ENCODE peak calls at places on chromosomes 11 and 22, in five cellular contexts. One of them, this sample, is unnamed.

GRCh38 chr22:22684605-22685561 is 40.5 kb downstream of the GGTLC2 start:
- DNase-seq in neural progenitor cell: peak
- DNase-seq in mammary epithelial cell: no peak
- DNase-seq in adipocyte: peak
- DNase-seq in fibroblast of lung: peak
- DNase-seq in this sample: no peak

GRCh38 chr11:122784325-122785155 is 53.8 kb upstream of the CRTAM start:
- DNase-seq in fibroblast of lung: peak
- DNase-seq in mammary epithelial cell: peak
- DNase-seq in neural progenitor cell: no peak
- DNase-seq in adipocyte: peak
- DNase-seq in this sample: no peak

GRCh38 chr11:107157809-107158187 is 139.5 kb upstream of the GUCY1A2 start:
- DNase-seq in fibroblast of lung: peak
- DNase-seq in neural progenitor cell: no peak
- DNase-seq in adipocyte: no peak
- DNase-seq in mammary epithelial cell: no peak
- DNase-seq in this sample: no peak

GRCh38 chr11:44625759-44626523 is 60.5 kb downstream of the CD82 start:
- DNase-seq in fibroblast of lung: no peak
- DNase-seq in mammary epithelial cell: no peak
- DNase-seq in adipocyte: no peak
- DNase-seq in neural progenitor cell: no peak
- DNase-seq in this sample: no peak

GRCh38 chr11:35418847-35419712 is at the start of gene SLC1A2:
- DNase-seq in mammary epithelial cell: no peak
- DNase-seq in fibroblast of lung: peak
- DNase-seq in adipocyte: peak
- DNase-seq in neural progenitor cell: peak
- DNase-seq in this sample: no peak

GRCh38 chr11:133004369-133004768 is 527.9 kb downstream of the OPCML start:
- DNase-seq in mammary epithelial cell: no peak
- DNase-seq in fibroblast of lung: no peak
- DNase-seq in adipocyte: no peak
- DNase-seq in neural progenitor cell: no peak
- DNase-seq in this sample: no peak

GRCh38 chr22:42256930-42257329 is 13.5 kb downstream of the TCF20 start:
- DNase-seq in fibroblast of lung: no peak
- DNase-seq in mammary epithelial cell: no peak
- DNase-seq in neural progenitor cell: no peak
- DNase-seq in adipocyte: no peak
- DNase-seq in this sample: no peak

GRCh38 chr22:35703861-35704584 is 13.6 kb upstream of the APOL5 start:
- DNase-seq in mammary epithelial cell: no peak
- DNase-seq in neural progenitor cell: no peak
- DNase-seq in fibroblast of lung: peak
- DNase-seq in adipocyte: peak
- DNase-seq in this sample: no peak

GRCh38 chr22:42416671-42417230 is 15.5 kb downstream of the NFAM1 start:
- DNase-seq in fibroblast of lung: no peak
- DNase-seq in adipocyte: no peak
- DNase-seq in neural progenitor cell: no peak
- DNase-seq in mammary epithelial cell: no peak
- DNase-seq in this sample: no peak

GRCh38 chr22:31286360-31287255 is 5.7 kb downstream of the PIK3IP1 start:
- DNase-seq in neural progenitor cell: no peak
- DNase-seq in mammary epithelial cell: no peak
- DNase-seq in adipocyte: no peak
- DNase-seq in fibroblast of lung: no peak
- DNase-seq in this sample: no peak

GRCh38 chr11:114921697-114922096 is 243.4 kb downstream of the NXPE2 start:
- DNase-seq in fibroblast of lung: no peak
- DNase-seq in neural progenitor cell: no peak
- DNase-seq in mammary epithelial cell: no peak
- DNase-seq in adipocyte: no peak
- DNase-seq in this sample: no peak

GRCh38 chr11:114914231-114915005 is 236.1 kb downstream of the NXPE2 start:
- DNase-seq in neural progenitor cell: no peak
- DNase-seq in fibroblast of lung: no peak
- DNase-seq in mammary epithelial cell: no peak
- DNase-seq in adipocyte: no peak
- DNase-seq in this sample: no peak

GRCh38 chr11:114912826-114913225 is 234.5 kb downstream of the NXPE2 start:
- DNase-seq in mammary epithelial cell: no peak
- DNase-seq in fibroblast of lung: no peak
- DNase-seq in adipocyte: no peak
- DNase-seq in neural progenitor cell: no peak
- DNase-seq in this sample: no peak

GRCh38 chr11:114916406-114916805 is 238.1 kb downstream of the NXPE2 start:
- DNase-seq in fibroblast of lung: no peak
- DNase-seq in mammary epithelial cell: no peak
- DNase-seq in adipocyte: no peak
- DNase-seq in neural progenitor cell: no peak
- DNase-seq in this sample: no peak

GRCh38 chr11:114915871-114916270 is 237.5 kb downstream of the NXPE2 start:
- DNase-seq in adipocyte: no peak
- DNase-seq in mammary epithelial cell: no peak
- DNase-seq in fibroblast of lung: no peak
- DNase-seq in neural progenitor cell: no peak
- DNase-seq in this sample: no peak
- H3K9ac ChIP-seq in adipocyte: no peak
- H3K9ac ChIP-seq in mammary epithelial cell: no peak
- H3K9ac ChIP-seq in fibroblast of lung: no peak
- H3K9ac ChIP-seq in neural progenitor cell: no peak
- H3K9ac ChIP-seq in this sample: no peak

DNA sequence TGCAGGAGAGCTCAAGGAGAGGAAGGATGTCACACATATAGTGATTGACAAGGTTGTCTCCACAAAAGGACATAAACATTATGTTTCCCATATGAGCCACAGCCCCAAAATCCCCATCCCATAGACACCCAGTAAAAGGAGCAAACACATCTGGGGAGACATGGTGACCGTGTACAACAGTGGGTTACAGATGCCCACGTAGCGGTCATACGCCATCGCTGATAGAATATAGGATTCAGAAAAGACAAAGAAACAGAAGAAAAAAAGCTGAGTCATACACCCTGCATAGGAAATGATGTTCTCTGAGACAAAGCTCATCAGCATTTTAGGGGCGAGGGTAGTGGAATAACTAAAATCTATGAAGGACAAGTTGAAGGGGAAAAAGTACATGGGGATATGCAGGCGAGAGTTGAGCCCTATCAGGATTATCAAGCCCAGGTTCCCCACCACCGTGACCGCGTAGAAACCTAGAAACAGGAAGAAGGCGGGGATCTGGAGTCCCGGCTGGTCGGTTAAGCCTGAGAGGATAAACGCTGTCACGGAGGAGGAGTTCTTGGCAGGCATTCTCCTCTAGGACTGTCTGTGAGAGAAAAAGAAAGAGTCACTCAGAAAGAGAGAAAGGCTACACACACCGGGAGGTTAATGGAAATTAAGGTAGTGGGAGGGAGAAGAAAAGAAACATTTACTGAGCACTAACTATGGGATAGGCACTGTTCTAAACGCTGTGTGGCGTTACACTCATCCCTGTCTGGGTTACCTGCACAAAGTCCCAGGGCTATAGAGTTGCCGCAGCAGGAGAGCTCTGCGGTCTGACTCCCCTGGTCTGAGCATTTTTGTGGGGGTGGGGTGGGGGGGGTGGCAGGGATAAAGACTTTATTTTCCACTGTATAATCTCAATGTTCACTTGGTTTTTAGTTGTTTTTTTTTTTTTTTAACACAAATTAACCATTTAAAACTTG is 36.1 kb upstream of the OR8B8 start:
- DNase-seq in neural progenitor cell: peak
- DNase-seq in fibroblast of lung: peak
- DNase-seq in adipocyte: peak
- DNase-seq in mammary epithelial cell: peak
- DNase-seq in this sample: peak
- H3K9ac ChIP-seq in neural progenitor cell: no peak
- H3K9ac ChIP-seq in fibroblast of lung: no peak
- H3K9ac ChIP-seq in adipocyte: no peak
- H3K9ac ChIP-seq in mammary epithelial cell: peak
- H3K9ac ChIP-seq in this sample: peak

GRCh38 chr11:60831501-60832079 is 10.3 kb upstream of the CCDC86 start:
- DNase-seq in neural progenitor cell: no peak
- DNase-seq in mammary epithelial cell: peak
- DNase-seq in adipocyte: no peak
- DNase-seq in fibroblast of lung: peak
- DNase-seq in this sample: no peak
- H3K9ac ChIP-seq in neural progenitor cell: no peak
- H3K9ac ChIP-seq in mammary epithelial cell: no peak
- H3K9ac ChIP-seq in adipocyte: no peak
- H3K9ac ChIP-seq in fibroblast of lung: no peak
- H3K9ac ChIP-seq in this sample: no peak

DNA sequence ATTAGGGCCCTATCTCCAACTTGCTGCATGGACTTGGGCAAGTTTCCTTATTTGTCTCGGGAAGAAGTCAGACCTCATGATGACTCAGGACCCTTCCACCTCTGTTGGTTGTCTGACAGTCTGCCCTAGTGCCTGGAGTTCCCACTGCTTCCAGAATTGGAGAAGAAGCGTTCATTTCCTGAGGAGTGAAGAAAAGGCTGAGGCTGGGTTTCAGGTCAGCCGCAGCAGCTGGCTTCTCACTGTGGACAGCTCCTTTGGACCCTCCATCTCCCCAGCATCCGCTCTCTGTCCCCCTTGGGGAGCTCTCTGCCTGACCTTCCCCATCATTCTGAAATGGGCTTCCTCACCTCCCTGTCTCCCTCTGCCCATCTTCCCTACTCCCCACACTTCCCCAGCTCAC is 158.2 kb downstream of the FEZ1 start:
- DNase-seq in adipocyte: no peak
- DNase-seq in mammary epithelial cell: no peak
- DNase-seq in neural progenitor cell: no peak
- DNase-seq in fibroblast of lung: peak
- DNase-seq in this sample: no peak
- H3K9ac ChIP-seq in adipocyte: no peak
- H3K9ac ChIP-seq in mammary epithelial cell: no peak
- H3K9ac ChIP-seq in neural progenitor cell: no peak
- H3K9ac ChIP-seq in fibroblast of lung: no peak
- H3K9ac ChIP-seq in this sample: no peak

GRCh38 chr11:19979519-19979845 is 180.8 kb downstream of the DBX1 start:
- DNase-seq in mammary epithelial cell: no peak
- DNase-seq in neural progenitor cell: no peak
- DNase-seq in adipocyte: no peak
- DNase-seq in fibroblast of lung: no peak
- DNase-seq in this sample: no peak
- H3K9ac ChIP-seq in mammary epithelial cell: no peak
- H3K9ac ChIP-seq in neural progenitor cell: no peak
- H3K9ac ChIP-seq in adipocyte: peak
- H3K9ac ChIP-seq in fibroblast of lung: no peak
- H3K9ac ChIP-seq in this sample: no peak

This sample was measured in SK-N-MC.